ENCODE peak calls at places on chromosomes 3 and 15, in eight cellular contexts. K is OCI-LY7, E is IMR-90, Y is thoracic aorta, G is endodermal cell, X is psoas muscle, A is MM.1S, M is cardiac muscle cell. O is an unnamed sample.

GRCh38 chr3:162847511-162847910 is 1350.9 kb downstream of the OTOL1 start:
- DNase-seq in A (no peak), K (no peak), X (no peak), Y (no peak), E (no peak), G (no peak), M (no peak), O (no peak)

GRCh38 chr15:78997981-78998499 is 53.2 kb upstream of the CTSH start:
- DNase-seq in A (no peak), E (no peak), M (no peak), Y (no peak), G (no peak), X (no peak), K (no peak), O (no peak)

GRCh38 chr15:62524848-62525247 is 359.8 kb upstream of the C2CD4B start:
- DNase-seq in Y (no peak), E (peak; percentile 68), G (no peak), K (no peak), A (no peak), X (no peak), M (no peak), O (no peak)

GRCh38 chr15:70092462-70092850 is 5.3 kb downstream of the TLE3 start:
- DNase-seq in X (no peak), A (no peak), M (no peak), E (peak; percentile 69), Y (no peak), K (no peak), G (no peak), O (no peak)

GRCh38 chr3:42032693-42033349 is 58.3 kb upstream of the TRAK1 start:
- DNase-seq in E (peak; percentile 98), X (peak; percentile 85), G (no peak), Y (peak; percentile 54), A (no peak), M (no peak), K (no peak), O (peak; percentile 59)

GRCh38 chr15:100959066-100960050 is 40.2 kb downstream of the LRRK1 start:
- DNase-seq in G (no peak), Y (no peak), A (no peak), X (no peak), K (no peak), M (no peak), E (no peak), O (no peak)

GRCh38 chr3:186099178-186099577 is 9.7 kb downstream of the ETV5 start:
- DNase-seq in G (no peak), E (peak; percentile 82), Y (peak; percentile 43), M (peak; percentile 44), K (no peak), X (peak; percentile 63), A (no peak), O (no peak)

GRCh38 chr3:143644370-143645089 is 203.7 kb downstream of the SLC9A9 start:
- DNase-seq in G (peak; percentile 87), M (peak; percentile 83), Y (no peak), K (peak; percentile 26), A (peak; percentile 14), E (peak; percentile 59), X (no peak), O (peak; percentile 26)

GRCh38 chr15:57217716-57218598 is 158.3 kb upstream of the CGNL1 start:
- DNase-seq in E (no peak), A (no peak), G (no peak), M (no peak), K (no peak), Y (no peak), X (no peak), O (no peak)
- H3K27ac ChIP-seq in E (peak overlapping the region; percentile 81), A (no peak overlapping the region), G (peak overlapping the region; percentile 89), M (peak overlapping the region; percentile 7), K (no peak overlapping the region), Y (no peak overlapping the region), X (no peak overlapping the region), O (peak overlapping the region; percentile 23)

GRCh38 chr15:83993591-83993990 is 242.0 kb upstream of the GOLGA6L4 start:
- DNase-seq in M (no peak), G (no peak), E (no peak), X (no peak), A (peak; percentile 46), Y (no peak), K (peak; percentile 12), O (no peak)

GRCh38 chr15:83992356-83993031 is 243.1 kb upstream of the GOLGA6L4 start:
- DNase-seq in M (no peak), E (no peak), A (peak; percentile 43), K (no peak), Y (no peak), G (no peak), X (no peak), O (no peak)

GRCh38 chr15:83991163-83991562 is 244.4 kb upstream of the GOLGA6L4 start:
- DNase-seq in Y (no peak), K (no peak), A (no peak), X (no peak), E (no peak), M (no peak), G (no peak), O (no peak)
- H3K27ac ChIP-seq in Y (peak overlapping the region; percentile 77), K (no peak overlapping the region), A (peak overlapping the region; percentile 73), X (no peak overlapping the region), E (no peak overlapping the region), M (no peak overlapping the region), G (no peak overlapping the region), O (no peak overlapping the region)

GRCh38 chr3:124785966-124786365 is 55.7 kb downstream of the UMPS start:
- DNase-seq in G (no peak), A (no peak), K (no peak), Y (no peak), M (no peak), E (peak; percentile 28), X (no peak), O (no peak)

GRCh38 chr3:124787490-124788195 is 57.4 kb downstream of the UMPS start:
- DNase-seq in M (no peak), E (peak; percentile 61), Y (no peak), X (no peak), K (no peak), A (peak; percentile 80), G (no peak), O (no peak)

GRCh38 chr3:124784686-124785382 is 54.6 kb downstream of the UMPS start:
- DNase-seq in M (no peak), E (no peak), G (no peak), Y (peak; percentile 36), A (peak; percentile 97), K (no peak), X (peak; percentile 23), O (no peak)

GRCh38 chr3:124788254-124788745 is 58.0 kb downstream of the UMPS start:
- DNase-seq in G (no peak), X (no peak), A (no peak), K (no peak), E (no peak), Y (no peak), M (no peak), O (no peak)

GRCh38 chr3:124786491-124787241 is 56.4 kb downstream of the UMPS start:
- DNase-seq in X (no peak), M (no peak), E (peak; percentile 60), K (no peak), G (no peak), Y (no peak), A (no peak), O (peak; percentile 36)
- H3K27ac ChIP-seq in X (peak overlapping the region; percentile 28), M (no peak overlapping the region), E (no peak overlapping the region), K (no peak overlapping the region), G (no peak overlapping the region), Y (peak overlapping the region; percentile 64), A (peak overlapping the region; percentile 97), O (no peak overlapping the region)

GRCh38 chr15:37098468-37099320 is 1.7 kb downstream of the MEIS2 start:
- DNase-seq in X (peak; percentile 54), E (peak; percentile 35), K (peak; percentile 71), G (peak; percentile 75), Y (no peak), A (peak; percentile 53), M (no peak), O (no peak)

GRCh38 chr15:37099321-37100108 is 834 bp downstream of the MEIS2 start:
- DNase-seq in X (peak; percentile 56), A (peak; percentile 38), M (no peak), Y (no peak), G (no peak), K (peak; percentile 84), E (peak; percentile 34), O (no peak)

GRCh38 chr15:37102315-37103021 is 2.1 kb upstream of the MEIS2 start:
- DNase-seq in X (no peak), Y (no peak), E (peak; percentile 33), G (peak; percentile 78), K (peak; percentile 12), A (no peak), M (no peak), O (no peak)

GRCh38 chr15:37101634-37102314 is 1.4 kb upstream of the MEIS2 start:
- DNase-seq in A (peak; percentile 80), E (peak; percentile 70), G (peak; percentile 91), K (peak; percentile 81), X (peak; percentile 84), M (peak; percentile 93), Y (no peak), O (peak; percentile 80)

DNA sequence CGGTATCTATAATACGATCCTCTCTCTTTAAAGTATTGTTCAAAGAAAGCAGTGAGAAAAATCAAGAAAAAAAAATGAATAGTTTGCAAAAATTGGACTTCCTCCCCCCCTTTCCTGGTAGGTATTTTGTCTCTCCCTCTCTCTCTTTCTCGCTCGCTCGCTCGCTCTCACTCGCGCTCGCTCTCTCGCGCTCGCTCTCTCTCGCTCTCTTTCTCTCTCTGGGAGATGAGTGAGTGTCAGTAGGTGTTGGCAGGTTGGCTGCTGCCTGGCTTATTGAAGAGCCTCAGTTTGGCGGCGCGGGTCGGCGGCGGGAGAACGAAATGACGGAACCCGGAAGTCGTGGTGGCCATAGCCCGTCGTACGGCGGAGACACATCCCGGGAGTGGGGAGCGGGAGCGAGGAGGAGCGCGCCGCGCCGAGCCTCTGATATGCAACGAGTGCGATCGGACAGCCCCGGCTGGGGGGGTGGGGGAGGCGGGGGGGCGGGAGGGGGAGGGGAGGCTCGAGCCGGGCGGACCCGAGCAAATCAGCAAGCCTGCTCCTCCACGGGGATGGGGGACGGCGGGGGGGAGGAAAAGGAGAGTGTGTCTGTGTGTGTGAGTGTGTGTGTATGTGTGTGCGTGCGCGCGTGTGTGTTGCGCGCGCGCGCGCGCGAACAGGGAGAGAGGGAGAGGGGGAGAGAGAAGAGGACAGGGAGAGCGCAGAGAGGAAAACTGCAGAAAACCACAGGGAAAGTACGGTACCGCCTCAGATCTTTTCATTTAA is at the start of gene MEIS2:
- DNase-seq in X (peak; percentile 92), M (peak; percentile 98), E (peak; percentile 96), K (peak; percentile 89), Y (peak; percentile 81), G (peak; percentile 93), A (peak; percentile 79), O (peak; percentile 83)
- H3K27ac ChIP-seq in X (peak within 1 kb of the TSS; percentile 89), M (peak within 1 kb of the TSS; percentile 97), E (peak within 1 kb of the TSS; percentile 99), K (peak within 1 kb of the TSS; percentile 96), Y (peak within 1 kb of the TSS; percentile 98), G (peak within 1 kb of the TSS; percentile 96), A (peak within 1 kb of the TSS; percentile 77), O (peak within 1 kb of the TSS; percentile 93)

DNA sequence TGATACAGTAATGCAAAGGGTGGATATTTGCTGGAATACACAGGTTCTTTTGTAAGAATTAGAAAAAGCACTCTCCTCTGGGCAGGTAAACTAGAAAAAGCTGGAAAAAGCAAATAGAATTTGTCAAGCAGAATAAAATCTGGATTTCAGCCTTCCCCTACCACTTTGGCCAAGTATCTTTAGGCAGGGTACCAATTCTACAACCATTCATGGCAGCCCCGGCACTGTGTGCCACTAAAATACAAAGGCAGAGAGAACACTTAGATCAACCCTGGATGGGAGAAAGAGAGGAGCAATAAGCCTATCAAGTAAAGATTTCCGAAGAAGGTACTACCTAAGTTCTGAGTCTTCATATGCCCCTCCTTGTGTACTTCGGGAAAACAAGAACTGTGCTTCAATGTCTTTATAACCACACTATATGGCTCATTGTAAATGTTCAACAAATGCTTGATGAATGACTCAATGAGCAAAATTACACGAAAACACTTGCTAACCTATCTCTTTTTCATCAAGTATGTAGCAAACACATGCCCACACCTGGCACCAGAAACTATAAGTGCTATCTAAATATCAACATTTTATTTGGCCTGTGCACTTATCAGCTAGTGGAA is 20.8 kb downstream of the STAG1 start:
- DNase-seq in G (no peak), K (no peak), Y (no peak), X (no peak), E (no peak), M (no peak), A (no peak), O (no peak)
- H3K27ac ChIP-seq in G (no peak overlapping the region), K (no peak overlapping the region), Y (no peak overlapping the region), X (no peak overlapping the region), E (no peak overlapping the region), M (peak overlapping the region; percentile 66), A (no peak overlapping the region), O (no peak overlapping the region)